ENCODE peak calls at places on chromosomes 2 and 18, in seven cellular contexts. One of them, this sample, is unnamed.
A peak's percentile ranks its signal among the peaks of the same experiment; 100 is the strongest.

GRCh38 chr2:73426161-73426560 is 40.5 kb downstream of the ALMS1 start:
- DNase-seq in NCI-H1092 treated with DMSO at 0.1 percent for 48 hours: no peak
- DNase-seq in psoas muscle: no peak
- DNase-seq in lung microvascular endothelial cell: no peak
- DNase-seq in WTC11: no peak
- DNase-seq in Right ventricle myocardium superior: no peak
- DNase-seq in dermis blood vessel endothelial cell: no peak
- DNase-seq in this sample: no peak

GRCh38 chr18:34595673-34596072 is 114.4 kb upstream of the DTNA start:
- DNase-seq in NCI-H1092 treated with DMSO at 0.1 percent for 48 hours: peak; percentile 52
- DNase-seq in WTC11: peak; percentile 34
- DNase-seq in Right ventricle myocardium superior: no peak
- DNase-seq in lung microvascular endothelial cell: peak; percentile 25
- DNase-seq in dermis blood vessel endothelial cell: peak; percentile 62
- DNase-seq in psoas muscle: no peak
- DNase-seq in this sample: no peak

GRCh38 chr2:10441966-10442365 is 6.2 kb downstream of the ODC1 start:
- DNase-seq in NCI-H1092 treated with DMSO at 0.1 percent for 48 hours: no peak
- DNase-seq in psoas muscle: no peak
- DNase-seq in lung microvascular endothelial cell: no peak
- DNase-seq in WTC11: no peak
- DNase-seq in Right ventricle myocardium superior: no peak
- DNase-seq in dermis blood vessel endothelial cell: no peak
- DNase-seq in this sample: no peak

GRCh38 chr2:78992451-78992806 is 33.1 kb upstream of the REG3G start:
- DNase-seq in Right ventricle myocardium superior: no peak
- DNase-seq in dermis blood vessel endothelial cell: no peak
- DNase-seq in lung microvascular endothelial cell: peak; percentile 7
- DNase-seq in NCI-H1092 treated with DMSO at 0.1 percent for 48 hours: peak; percentile 0
- DNase-seq in WTC11: peak; percentile 53
- DNase-seq in psoas muscle: no peak
- DNase-seq in this sample: no peak

GRCh38 chr2:72539145-72539552 is 286.7 kb downstream of the EXOC6B start:
- DNase-seq in Right ventricle myocardium superior: no peak
- DNase-seq in dermis blood vessel endothelial cell: no peak
- DNase-seq in WTC11: no peak
- DNase-seq in NCI-H1092 treated with DMSO at 0.1 percent for 48 hours: no peak
- DNase-seq in psoas muscle: no peak
- DNase-seq in lung microvascular endothelial cell: no peak
- DNase-seq in this sample: no peak

GRCh38 chr2:164523026-164523425 is 98.3 kb downstream of the GRB14 start:
- DNase-seq in NCI-H1092 treated with DMSO at 0.1 percent for 48 hours: no peak
- DNase-seq in psoas muscle: no peak
- DNase-seq in Right ventricle myocardium superior: no peak
- DNase-seq in dermis blood vessel endothelial cell: no peak
- DNase-seq in lung microvascular endothelial cell: no peak
- DNase-seq in WTC11: no peak
- DNase-seq in this sample: no peak

GRCh38 chr2:57740905-57741304 is 305.7 kb upstream of the VRK2 start:
- DNase-seq in Right ventricle myocardium superior: no peak
- DNase-seq in psoas muscle: no peak
- DNase-seq in WTC11: no peak
- DNase-seq in dermis blood vessel endothelial cell: no peak
- DNase-seq in lung microvascular endothelial cell: no peak
- DNase-seq in NCI-H1092 treated with DMSO at 0.1 percent for 48 hours: peak; percentile 29
- DNase-seq in this sample: no peak

GRCh38 chr2:28750316-28751101 is 1.1 kb upstream of the PPP1CB start:
- DNase-seq in Right ventricle myocardium superior: no peak
- DNase-seq in dermis blood vessel endothelial cell: peak; percentile 68
- DNase-seq in WTC11: no peak
- DNase-seq in lung microvascular endothelial cell: peak; percentile 28
- DNase-seq in NCI-H1092 treated with DMSO at 0.1 percent for 48 hours: peak; percentile 51
- DNase-seq in psoas muscle: no peak
- DNase-seq in this sample: peak; percentile 46

GRCh38 chr2:23617817-23618216 is 232.8 kb downstream of the KLHL29 start:
- DNase-seq in psoas muscle: no peak
- DNase-seq in dermis blood vessel endothelial cell: no peak
- DNase-seq in WTC11: no peak
- DNase-seq in NCI-H1092 treated with DMSO at 0.1 percent for 48 hours: no peak
- DNase-seq in lung microvascular endothelial cell: no peak
- DNase-seq in Right ventricle myocardium superior: no peak
- DNase-seq in this sample: no peak